ENCODE peak calls at places on chromosomes 16 and 17, in ten cellular contexts. H is pons; T is MM.1S; S is Peyer's patch; L is COLO829; J is putamen; P is aorta; R is nucleus accumbens; M is BJ; O is activated effector memory CD4-positive, alpha-beta T cell treated with anti-CD3 and anti-CD28 coated beads, Interleukin-2, amount 50 U/mL, for 16 hours. F is an unnamed sample.

GRCh38 chr16:89478576-89479221 is 11.7 kb downstream of the ANKRD11 start:
- DNase-seq in R (no peak), T (no peak), M (no peak), J (no peak), H (no peak), S (no peak), O (no peak), P (no peak), L (no peak), F (no peak)

GRCh38 chr17:68057531-68057952 is 22.0 kb downstream of the KPNA2 start:
- DNase-seq in O (peak), M (no peak), H (no peak), R (no peak), L (no peak), S (peak), T (peak), P (no peak), J (no peak), F (no peak)

GRCh38 chr17:65745241-65745640 is 183.8 kb upstream of the AXIN2 start:
- DNase-seq in O (no peak), J (no peak), S (no peak), P (no peak), H (no peak), R (no peak), L (no peak), T (no peak), M (no peak), F (no peak)

GRCh38 chr16:17452931-17453330 is 17.8 kb downstream of the XYLT1 start:
- DNase-seq in T (no peak), R (no peak), O (no peak), H (no peak), P (no peak), M (no peak), J (no peak), L (no peak), S (no peak), F (no peak)

GRCh38 chr17:19384723-19385391 is 2.1 kb downstream of the MFAP4 start:
- DNase-seq in R (peak), S (peak), H (peak), J (peak), P (peak), O (no peak), T (no peak), L (no peak), M (peak), F (no peak)

GRCh38 chr16:67161595-67162058 is 1.9 kb downstream of the FBXL8 start:
- DNase-seq in H (no peak), P (no peak), R (no peak), J (no peak), M (no peak), O (no peak), S (no peak), L (no peak), T (no peak), F (no peak)

GRCh38 chr16:85046472-85046916 is 18.9 kb downstream of the KIAA0513 start:
- DNase-seq in J (no peak), O (no peak), H (peak), P (no peak), R (no peak), M (no peak), L (no peak), T (no peak), S (no peak), F (no peak)

GRCh38 chr17:30716461-30717289 is 107.8 kb downstream of the CRLF3 start:
- DNase-seq in L (no peak), S (no peak), R (no peak), O (peak), H (no peak), T (no peak), P (peak), J (no peak), M (no peak), F (no peak)

GRCh38 chr16:11586856-11587642 is at the start of gene LITAF:
- DNase-seq in L (peak), P (peak), R (peak), O (peak), H (no peak), J (peak), M (no peak), S (peak), T (peak), F (peak)

GRCh38 chr17:32525116-32525515 is 38.3 kb downstream of the CDK5R1 start:
- DNase-seq in M (peak), S (no peak), T (no peak), H (no peak), L (no peak), P (no peak), J (no peak), R (no peak), O (no peak), F (peak)

GRCh38 chr17:49193513-49194296 is 16.7 kb downstream of the GNGT2 start:
- DNase-seq in P (peak), S (peak), R (no peak), H (peak), T (peak), J (peak), L (no peak), M (no peak), O (peak), F (peak)

GRCh38 chr16:6132121-6132520 is 1034.5 kb upstream of the EEF2KMT start:
- DNase-seq in P (no peak), R (no peak), O (no peak), M (no peak), L (no peak), T (no peak), J (peak), S (no peak), H (peak), F (no peak)

GRCh38 chr16:27430923-27431484 is 29.0 kb downstream of the IL21R start:
- DNase-seq in H (no peak), S (peak), L (no peak), J (no peak), T (no peak), M (no peak), O (peak), R (no peak), P (peak), F (no peak)

GRCh38 chr17:49454050-49454449 is 39.4 kb upstream of the PHB1 start:
- DNase-seq in R (peak), M (no peak), H (peak), P (no peak), J (peak), T (no peak), O (no peak), L (peak), S (no peak), F (peak)

GRCh38 chr16:87818533-87819161 is 50.7 kb downstream of the SLC7A5 start:
- DNase-seq in M (no peak), R (no peak), T (no peak), S (no peak), H (no peak), L (no peak), J (no peak), O (no peak), P (no peak), F (no peak)

GRCh38 chr17:55303008-55303493 is 38.3 kb downstream of the HLF start:
- DNase-seq in L (no peak), R (no peak), S (no peak), J (no peak), O (no peak), P (no peak), H (no peak), M (no peak), T (no peak), F (no peak)

GRCh38 chr16:58732545-58733247 is 1.4 kb downstream of the GOT2 start:
- DNase-seq in J (peak), T (no peak), H (peak), M (no peak), R (no peak), S (no peak), P (no peak), L (peak), O (no peak), F (no peak)

GRCh38 chr16:78175287-78175686 is 75.8 kb downstream of the WWOX start:
- DNase-seq in S (no peak), M (no peak), O (no peak), T (no peak), P (no peak), R (no peak), H (no peak), L (no peak), J (no peak), F (no peak)

F was measured in foreskin melanocyte.